ENCODE peak calls at places on chromosome 22, in ten cellular contexts. D is transverse colon, E is lower lobe of right lung, Y is IMR-90, B is cardiac muscle cell, A is tibial nerve, R is spleen, Z is astrocyte of the spinal cord, I is fibroblast of pulmonary artery, L is colonic mucosa. O is an unnamed sample.

GRCh38 chr22:36369004-36369921 is 18.5 kb downstream of the MYH9 start:
- DNase-seq in D (no peak), E (no peak), Y (peak), B (no peak), A (no peak), R (no peak), Z (peak), I (no peak), L (no peak), O (no peak)

GRCh38 chr22:47328550-47329243 is 566.2 kb downstream of the TBC1D22A start:
- DNase-seq in D (no peak), E (no peak), Y (peak), B (no peak), A (peak), R (no peak), Z (peak), I (peak), L (no peak), O (no peak)

GRCh38 chr22:41687901-41688364 is 734 bp downstream of the SNU13 start:
- DNase-seq in D (peak), E (peak), Y (peak), B (peak), A (no peak), R (peak), Z (peak), I (peak), L (no peak), O (no peak)

GRCh38 chr22:37133304-37134018 is 16.3 kb downstream of the IL2RB start:
- DNase-seq in D (no peak), E (no peak), Y (no peak), B (no peak), A (no peak), R (no peak), Z (no peak), I (no peak), L (no peak), O (no peak)

GRCh38 chr22:35524966-35525686 is 15.5 kb upstream of the RASD2 start:
- DNase-seq in D (no peak), E (no peak), Y (no peak), B (no peak), A (no peak), R (no peak), Z (no peak), I (no peak), L (peak), O (no peak)

GRCh38 chr22:20881231-20881630 is 22.4 kb downstream of the SNAP29 start:
- DNase-seq in D (no peak), E (no peak), Y (peak), B (no peak), A (no peak), R (no peak), Z (no peak), I (no peak), L (no peak), O (no peak)

GRCh38 chr22:37023743-37024338 is 4.3 kb downstream of the MPST start:
- DNase-seq in D (peak), E (no peak), Y (no peak), B (no peak), A (no peak), R (no peak), Z (no peak), I (no peak), L (peak), O (no peak)

GRCh38 chr22:49052023-49052538 is 775.6 kb downstream of the BRD1 start:
- DNase-seq in D (no peak), E (no peak), Y (no peak), B (no peak), A (no peak), R (no peak), Z (no peak), I (no peak), L (peak), O (no peak)

GRCh38 chr22:17518379-17518778 is 44.9 kb upstream of the SLC25A18 start:
- DNase-seq in D (no peak), E (no peak), Y (no peak), B (no peak), A (no peak), R (no peak), Z (no peak), I (no peak), L (no peak), O (no peak)

GRCh38 chr22:50530280-50530856 is 556 bp upstream of the TYMP start:
- DNase-seq in D (peak), E (peak), Y (peak), B (no peak), A (peak), R (peak), Z (peak), I (peak), L (peak), O (no peak)

GRCh38 chr22:41302016-41302767 is 867 bp downstream of the ZC3H7B start:
- DNase-seq in D (no peak), E (no peak), Y (no peak), B (peak), A (no peak), R (peak), Z (no peak), I (no peak), L (no peak), O (no peak)

GRCh38 chr22:23883658-23884057 is 10.5 kb upstream of the MIF start:
- DNase-seq in D (no peak), E (no peak), Y (no peak), B (no peak), A (no peak), R (no peak), Z (no peak), I (no peak), L (no peak), O (no peak)

GRCh38 chr22:45804319-45804985 is 132.8 kb downstream of the ATXN10 start:
- DNase-seq in D (no peak), E (no peak), Y (no peak), B (no peak), A (no peak), R (no peak), Z (no peak), I (no peak), L (no peak), O (no peak)

GRCh38 chr22:45805413-45805812 is 133.8 kb downstream of the ATXN10 start:
- DNase-seq in D (no peak), E (no peak), Y (no peak), B (no peak), A (no peak), R (no peak), Z (peak), I (peak), L (no peak), O (no peak)

GRCh38 chr22:45802074-45802473 is 130.4 kb downstream of the ATXN10 start:
- DNase-seq in D (no peak), E (no peak), Y (no peak), B (no peak), A (no peak), R (no peak), Z (no peak), I (no peak), L (no peak), O (no peak)

GRCh38 chr22:45807156-45807915 is 135.7 kb downstream of the ATXN10 start:
- DNase-seq in D (no peak), E (no peak), Y (peak), B (no peak), A (no peak), R (no peak), Z (peak), I (no peak), L (no peak), O (no peak)

GRCh38 chr22:45804986-45805325 is 133.3 kb downstream of the ATXN10 start:
- DNase-seq in D (no peak), E (no peak), Y (peak), B (no peak), A (no peak), R (no peak), Z (peak), I (peak), L (no peak), O (no peak)
- TF ChIP-seq CTCF in D (no peak), E (no peak), Y (no peak), B (no peak), A (no peak), R (no peak), Z (no peak), I (no peak), L (no peak), O (no peak)

GRCh38 chr22:39529487-39529851 is 3.1 kb downstream of the RPS19BP1 start:
- DNase-seq in D (no peak), E (no peak), Y (no peak), B (no peak), A (no peak), R (peak), Z (no peak), I (no peak), L (peak), O (no peak)
- TF ChIP-seq CTCF in D (peak), E (peak), Y (no peak), B (no peak), A (peak), R (peak), Z (no peak), I (no peak), L (no peak), O (peak)

DNA sequence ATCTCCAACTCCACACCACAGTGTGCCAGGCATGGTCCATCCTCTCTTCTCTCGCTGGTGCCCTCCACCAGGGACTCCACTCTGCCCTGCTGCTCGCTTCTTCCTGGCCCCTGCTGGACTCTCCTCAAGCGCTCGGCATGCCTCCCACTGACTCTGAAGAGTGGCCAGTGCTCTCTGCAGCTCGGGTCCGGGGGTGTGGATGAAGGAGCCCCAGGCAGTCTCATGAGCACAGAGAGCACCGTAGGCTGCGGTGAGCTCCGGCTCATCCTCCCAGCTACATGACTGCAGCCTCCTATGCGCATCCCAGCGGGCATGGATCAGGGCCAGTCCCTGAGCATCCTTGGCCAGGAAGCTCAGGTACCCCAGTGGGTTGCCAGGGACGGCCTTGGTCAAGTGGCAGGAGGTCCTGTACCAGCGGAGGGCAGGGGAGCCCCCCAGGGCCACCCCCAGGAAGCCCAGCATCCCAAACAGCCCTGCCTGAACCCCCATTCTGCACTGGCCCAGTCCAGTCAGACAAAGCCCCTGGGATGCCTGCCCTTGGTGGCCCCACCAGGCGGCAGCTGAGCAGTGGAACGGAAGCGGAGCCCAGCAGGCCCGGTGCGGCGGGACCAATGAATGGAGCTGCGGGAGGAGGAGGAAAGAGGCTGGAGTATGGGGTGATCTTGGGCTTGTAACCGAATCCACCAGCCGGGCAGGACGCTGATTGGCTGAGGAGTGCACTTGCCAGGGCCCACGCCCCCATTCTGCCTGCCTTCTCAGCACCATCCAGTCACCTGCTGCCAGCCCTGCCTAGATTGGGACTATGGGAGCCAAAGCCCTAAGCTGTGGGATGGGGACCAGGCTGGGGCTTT is at the start of gene PLA2G3:
- DNase-seq in D (no peak), E (peak), Y (peak), B (peak), A (no peak), R (no peak), Z (peak), I (peak), L (peak), O (peak)
- TF ChIP-seq CTCF in D (no peak), E (no peak), Y (peak), B (peak), A (no peak), R (no peak), Z (peak), I (no peak), L (no peak), O (peak)

GRCh38 chr22:45311033-45311531 is 1.3 kb downstream of the FAM118A start:
- DNase-seq in D (no peak), E (no peak), Y (no peak), B (no peak), A (no peak), R (no peak), Z (no peak), I (no peak), L (no peak), O (no peak)

GRCh38 chr22:45314789-45315188 is 5.1 kb downstream of the FAM118A start:
- DNase-seq in D (no peak), E (no peak), Y (no peak), B (no peak), A (no peak), R (no peak), Z (no peak), I (no peak), L (no peak), O (no peak)

GRCh38 chr22:45312415-45312814 is 2.7 kb downstream of the FAM118A start:
- DNase-seq in D (no peak), E (no peak), Y (no peak), B (no peak), A (no peak), R (no peak), Z (no peak), I (no peak), L (no peak), O (no peak)

GRCh38 chr22:45314054-45314721 is 4.5 kb downstream of the FAM118A start:
- DNase-seq in D (no peak), E (no peak), Y (no peak), B (peak), A (no peak), R (no peak), Z (no peak), I (peak), L (peak), O (no peak)

GRCh38 chr22:45312856-45313255 is 3.1 kb downstream of the FAM118A start:
- DNase-seq in D (no peak), E (no peak), Y (no peak), B (no peak), A (no peak), R (no peak), Z (no peak), I (no peak), L (no peak), O (no peak)
- TF ChIP-seq CTCF in D (no peak), E (no peak), Y (no peak), B (no peak), A (no peak), R (no peak), Z (no peak), I (no peak), L (no peak), O (no peak)

DNA sequence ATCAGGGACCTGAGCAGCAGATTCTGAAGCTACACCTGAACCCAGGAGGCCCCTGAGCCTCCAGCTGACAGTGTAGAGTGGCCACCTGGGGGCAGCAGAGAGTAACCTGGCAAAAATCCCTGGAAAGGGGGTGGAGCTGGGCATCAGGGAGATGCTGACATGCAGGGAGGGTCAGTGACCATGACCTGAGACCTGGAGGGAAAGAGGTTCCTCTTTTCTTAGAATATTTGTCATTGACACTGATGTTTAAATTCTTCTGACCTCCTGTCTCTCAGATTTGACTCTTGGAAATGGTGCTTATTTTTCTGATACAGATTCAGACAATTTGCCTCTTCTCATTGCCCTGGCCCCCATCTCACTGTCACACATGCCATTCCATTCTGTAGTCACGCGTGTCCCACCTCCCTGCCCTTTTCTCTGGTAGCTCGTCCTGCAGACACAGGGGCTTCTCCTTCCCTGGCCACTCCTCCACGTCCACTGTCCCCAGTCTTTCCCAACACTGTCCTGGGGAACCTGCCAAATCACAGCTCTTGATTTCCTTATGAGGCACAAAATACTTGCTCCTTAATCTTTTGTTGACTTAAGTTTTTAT is 117.2 kb upstream of the IGLL5 start:
- DNase-seq in D (peak), E (no peak), Y (no peak), B (no peak), A (no peak), R (no peak), Z (peak), I (peak), L (peak), O (no peak)
- TF ChIP-seq CTCF in D (peak), E (peak), Y (peak), B (peak), A (peak), R (peak), Z (peak), I (peak), L (peak), O (peak)

GRCh38 chr22:30245985-30246901 is at the start of gene LIF:
- DNase-seq in D (peak), E (no peak), Y (peak), B (peak), A (no peak), R (peak), Z (peak), I (peak), L (peak), O (no peak)
- TF ChIP-seq CTCF in D (no peak), E (peak), Y (peak), B (peak), A (no peak), R (no peak), Z (no peak), I (no peak), L (no peak), O (peak)

O was measured in chondrocyte.